ENCODE peak calls at places on chromosomes 1 and 21, in ten cellular contexts. E is astrocyte of the cerebellum, D is stomach, V is mesendoderm, T is psoas muscle, H is H7, I is A673, Q is fibroblast of the aortic adventitia, N is suprapubic skin, R is BE2C. G is an unnamed sample.

GRCh38 chr21:42790520-42790919 is 88.8 kb downstream of the WDR4 start:
- DNase-seq in N (no peak), T (no peak), V (no peak), Q (no peak), E (no peak), D (no peak), I (no peak), R (no peak), H (peak), G (no peak)

GRCh38 chr1:89831462-89832113 is 10.8 kb downstream of the LRRC8D start:
- DNase-seq in E (no peak), Q (no peak), N (no peak), V (no peak), T (no peak), I (no peak), H (peak), R (no peak), D (no peak), G (no peak)

GRCh38 chr1:53264048-53264447 is 25.7 kb upstream of the MAGOH start:
- DNase-seq in T (no peak), D (no peak), V (no peak), I (no peak), R (no peak), Q (no peak), N (no peak), E (no peak), H (no peak), G (no peak)

GRCh38 chr1:204507317-204508105 is 8.7 kb upstream of the MDM4 start:
- DNase-seq in Q (peak), R (peak), H (peak), E (no peak), T (no peak), N (no peak), I (peak), D (no peak), V (peak), G (no peak)

GRCh38 chr1:117284408-117285215 is 73.9 kb upstream of the VTCN1 start:
- DNase-seq in H (peak), V (peak), I (peak), Q (peak), E (peak), R (peak), D (no peak), N (no peak), T (no peak), G (peak)

GRCh38 chr1:91803847-91804545 is 82.0 kb downstream of the TGFBR3 start:
- DNase-seq in E (no peak), D (no peak), Q (no peak), V (no peak), T (no peak), H (no peak), I (no peak), N (no peak), R (no peak), G (no peak)

GRCh38 chr1:150420560-150421265 is 56.8 kb downstream of the RPRD2 start:
- DNase-seq in T (no peak), N (no peak), I (peak), R (peak), V (no peak), E (peak), Q (peak), D (no peak), H (no peak), G (no peak)

GRCh38 chr1:244074559-244075171 is 23.6 kb downstream of the ZBTB18 start:
- DNase-seq in Q (no peak), T (no peak), R (no peak), E (no peak), I (no peak), N (no peak), V (no peak), H (no peak), D (peak), G (no peak)

GRCh38 chr1:59243544-59243943 is 53.4 kb upstream of the FGGY start:
- DNase-seq in E (no peak), T (no peak), I (no peak), D (no peak), H (no peak), Q (no peak), V (no peak), R (no peak), N (no peak), G (no peak)

GRCh38 chr1:17831619-17832018 is 76.5 kb downstream of the ACTL8 start:
- DNase-seq in D (no peak), R (no peak), T (no peak), Q (peak), E (peak), H (peak), I (peak), N (peak), V (peak), G (peak)

GRCh38 chr1:54199151-54199764 is 572 bp downstream of the CYB5RL start:
- DNase-seq in H (peak), I (no peak), E (no peak), V (no peak), D (no peak), T (no peak), R (no peak), Q (peak), N (no peak), G (no peak)

GRCh38 chr1:179108644-179109043 is 26.8 kb downstream of the TOR3A start:
- DNase-seq in I (no peak), D (no peak), E (no peak), H (no peak), T (no peak), N (no peak), R (no peak), V (no peak), Q (no peak), G (no peak)

GRCh38 chr1:242447682-242448081 is 76.8 kb downstream of the PLD5 start:
- DNase-seq in T (no peak), V (peak), I (no peak), Q (no peak), D (no peak), H (peak), E (no peak), N (no peak), R (no peak), G (no peak)
- H3K4me3 ChIP-seq in T (no peak), V (no peak), I (no peak), Q (no peak), D (no peak), H (no peak), E (no peak), N (no peak), R (no peak), G (no peak)

GRCh38 chr1:234326493-234327366 is 46.5 kb upstream of the COA6 start:
- DNase-seq in H (peak), D (peak), I (peak), R (peak), T (no peak), V (peak), Q (peak), N (no peak), E (peak), G (no peak)
- H3K4me3 ChIP-seq in H (peak), D (peak), I (no peak), R (peak), T (peak), V (no peak), Q (peak), N (peak), E (peak), G (peak)

GRCh38 chr1:1599030-1599916 is 662 bp downstream of the FNDC10 start:
- DNase-seq in T (peak), H (peak), I (peak), Q (peak), E (no peak), N (no peak), V (peak), D (no peak), R (peak), G (no peak)
- H3K4me3 ChIP-seq in T (peak), H (peak), I (peak), Q (peak), E (no peak), N (peak), V (no peak), D (peak), R (no peak), G (peak)

DNA sequence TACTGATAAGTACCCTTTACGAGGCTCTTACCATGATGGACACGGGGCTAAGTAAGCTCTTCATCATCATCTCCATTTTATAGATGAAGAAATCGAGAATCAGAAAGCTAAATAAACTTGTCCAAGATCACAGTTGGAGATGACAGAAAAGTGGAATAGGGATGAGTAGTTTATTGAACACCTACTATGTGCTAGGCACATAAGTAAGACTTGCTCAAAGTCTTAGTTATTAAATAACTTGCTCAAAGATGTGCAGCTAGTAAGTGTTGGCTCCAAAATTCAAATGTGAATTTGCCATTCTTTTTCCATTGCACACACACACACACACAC is 611 bp upstream of the RGS16 start:
- DNase-seq in E (no peak), R (no peak), N (no peak), H (no peak), V (no peak), T (no peak), I (no peak), Q (no peak), D (no peak), G (no peak)
- H3K4me3 ChIP-seq in E (no peak), R (peak), N (peak), H (no peak), V (no peak), T (peak), I (peak), Q (no peak), D (peak), G (peak)

DNA sequence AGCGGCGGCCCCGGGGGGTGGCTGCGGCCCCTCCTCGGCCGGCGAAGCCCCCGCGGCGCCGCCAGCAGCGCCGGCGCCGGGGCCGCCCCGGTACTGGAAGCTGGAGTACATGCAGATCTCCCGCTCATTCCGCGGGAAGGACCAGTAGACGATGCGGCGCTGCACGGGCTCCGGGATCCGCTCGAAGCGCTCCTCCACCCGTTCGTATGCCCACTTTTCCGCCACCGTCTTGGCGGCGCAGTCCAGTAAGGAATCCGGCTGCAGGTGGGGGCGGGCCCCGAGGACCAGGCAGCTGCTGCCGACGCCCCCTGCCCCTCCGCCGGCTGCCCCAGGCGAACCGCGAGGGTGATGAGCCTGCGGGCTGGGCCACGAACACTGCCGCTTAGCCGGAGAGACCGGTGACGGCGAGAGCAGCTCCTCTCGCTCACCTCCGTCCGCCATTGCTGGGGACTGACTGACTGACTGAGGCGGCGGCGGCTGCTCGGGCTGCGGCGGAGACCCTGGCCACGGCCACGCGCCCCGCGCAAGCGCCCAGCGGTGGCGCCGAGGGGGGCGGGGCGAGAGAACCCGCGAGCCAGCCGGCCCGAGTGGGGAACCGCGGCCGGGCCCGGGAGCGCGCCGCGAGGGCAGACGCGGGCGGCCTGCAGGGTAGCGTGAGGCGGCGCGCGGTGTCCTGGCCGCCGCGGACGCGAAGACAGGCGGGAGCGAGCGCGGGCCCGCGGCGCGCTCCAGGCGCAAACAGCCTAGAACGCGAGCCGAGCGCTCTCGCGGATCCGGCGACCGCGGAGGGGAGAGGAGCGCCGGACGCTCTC is at the start of gene ZSWIM5:
- DNase-seq in T (peak), D (peak), I (peak), V (peak), E (no peak), H (peak), N (no peak), R (peak), Q (peak), G (peak)
- H3K4me3 ChIP-seq in T (peak), D (peak), I (peak), V (peak), E (peak), H (peak), N (peak), R (peak), Q (peak), G (peak)

DNA sequence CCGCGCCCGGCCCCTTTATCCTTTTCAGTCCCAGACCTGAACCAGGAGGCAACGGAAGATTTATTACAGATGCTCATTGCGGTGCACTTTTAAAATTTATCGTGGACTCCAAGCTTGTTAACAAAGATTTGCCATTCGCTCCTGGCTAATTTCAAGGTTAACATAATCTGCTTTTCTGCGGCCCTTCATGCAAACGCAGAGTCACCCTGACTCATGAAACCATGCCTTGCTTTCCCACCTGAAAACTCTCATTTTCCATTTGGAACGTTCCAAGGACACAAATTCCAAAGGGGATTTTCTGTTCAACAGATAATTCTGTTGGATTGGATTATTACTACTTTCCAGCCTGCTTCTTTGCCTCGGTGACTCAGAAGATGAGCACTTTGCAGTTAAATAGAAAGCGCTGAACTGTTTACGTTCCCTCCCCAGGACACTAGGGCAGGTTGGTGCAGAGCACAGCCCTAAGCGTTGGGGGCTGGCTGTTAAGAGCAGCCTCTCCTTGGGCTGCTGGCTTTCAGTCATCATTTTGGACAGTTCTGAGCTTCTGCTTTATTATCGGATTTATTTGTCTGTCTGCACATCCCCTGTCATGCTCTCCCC is 51.1 kb downstream of the CD247 start:
- DNase-seq in T (no peak), H (peak), Q (no peak), D (no peak), I (no peak), V (peak), E (no peak), R (no peak), N (no peak), G (no peak)
- H3K4me3 ChIP-seq in T (no peak), H (no peak), Q (no peak), D (no peak), I (no peak), V (no peak), E (no peak), R (no peak), N (no peak), G (no peak)

GRCh38 chr1:189158155-189158554 is 1319.5 kb downstream of the BRINP3 start:
- DNase-seq in N (no peak), Q (no peak), E (no peak), R (no peak), T (no peak), H (no peak), D (no peak), V (peak), I (no peak), G (no peak)

GRCh38 chr1:189150624-189151023 is 1327.0 kb downstream of the BRINP3 start:
- DNase-seq in E (no peak), I (no peak), N (no peak), H (no peak), V (no peak), D (no peak), Q (no peak), T (no peak), R (no peak), G (no peak)

GRCh38 chr1:189149547-189150375 is 1327.9 kb downstream of the BRINP3 start:
- DNase-seq in E (no peak), N (no peak), I (no peak), V (peak), H (peak), Q (no peak), T (no peak), R (no peak), D (peak), G (no peak)

GRCh38 chr1:189151361-189151760 is 1326.3 kb downstream of the BRINP3 start:
- DNase-seq in Q (no peak), T (no peak), V (no peak), H (no peak), I (no peak), R (no peak), N (no peak), D (no peak), E (no peak), G (no peak)

DNA sequence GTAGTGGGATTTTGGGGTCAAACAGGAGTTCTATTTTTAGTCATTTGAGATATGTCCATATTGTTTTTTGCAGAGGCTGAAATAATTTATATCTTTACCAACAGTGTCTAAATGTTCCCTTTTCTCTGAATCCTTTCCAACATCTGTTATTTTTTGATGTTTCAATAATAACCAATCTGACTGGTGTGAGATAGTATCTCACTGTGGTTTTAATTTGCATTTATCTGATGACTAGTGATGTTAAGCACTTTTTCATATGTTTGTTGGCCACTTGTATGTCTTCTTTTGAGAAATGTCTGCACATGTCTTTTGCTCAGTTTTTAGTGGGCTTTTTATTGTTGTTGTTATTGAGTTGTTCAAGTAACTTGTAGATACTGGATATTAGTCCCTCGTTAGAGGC is 1325.0 kb downstream of the BRINP3 start:
- DNase-seq in H (no peak), Q (no peak), E (no peak), R (no peak), N (no peak), I (no peak), V (no peak), D (no peak), T (no peak), G (no peak)
- H3K4me3 ChIP-seq in H (no peak), Q (no peak), E (no peak), R (no peak), N (no peak), I (no peak), V (no peak), D (no peak), T (no peak), G (no peak)

DNA sequence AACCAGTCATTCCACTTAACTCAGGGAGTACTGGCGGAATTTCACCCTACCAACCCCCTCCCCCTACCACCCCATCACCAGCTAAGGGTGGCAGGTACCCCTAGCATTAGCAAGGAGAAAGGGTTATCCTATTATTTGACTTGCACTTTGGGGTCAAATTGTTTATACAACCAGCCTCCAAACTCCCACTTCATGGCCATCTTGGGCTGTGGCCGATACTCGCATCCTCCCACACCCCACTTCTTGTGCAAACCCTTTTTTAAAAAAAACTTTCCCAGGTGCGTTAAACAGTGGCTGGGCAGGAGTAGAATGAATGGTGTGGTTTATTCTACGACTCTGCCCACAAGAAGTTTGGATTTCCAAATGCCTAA is 710 bp upstream of the MRPL24 start:
- DNase-seq in T (no peak), E (no peak), Q (no peak), R (no peak), I (no peak), V (no peak), H (no peak), D (no peak), N (no peak), G (no peak)
- H3K4me3 ChIP-seq in T (peak), E (no peak), Q (peak), R (peak), I (no peak), V (no peak), H (peak), D (peak), N (peak), G (no peak)

DNA sequence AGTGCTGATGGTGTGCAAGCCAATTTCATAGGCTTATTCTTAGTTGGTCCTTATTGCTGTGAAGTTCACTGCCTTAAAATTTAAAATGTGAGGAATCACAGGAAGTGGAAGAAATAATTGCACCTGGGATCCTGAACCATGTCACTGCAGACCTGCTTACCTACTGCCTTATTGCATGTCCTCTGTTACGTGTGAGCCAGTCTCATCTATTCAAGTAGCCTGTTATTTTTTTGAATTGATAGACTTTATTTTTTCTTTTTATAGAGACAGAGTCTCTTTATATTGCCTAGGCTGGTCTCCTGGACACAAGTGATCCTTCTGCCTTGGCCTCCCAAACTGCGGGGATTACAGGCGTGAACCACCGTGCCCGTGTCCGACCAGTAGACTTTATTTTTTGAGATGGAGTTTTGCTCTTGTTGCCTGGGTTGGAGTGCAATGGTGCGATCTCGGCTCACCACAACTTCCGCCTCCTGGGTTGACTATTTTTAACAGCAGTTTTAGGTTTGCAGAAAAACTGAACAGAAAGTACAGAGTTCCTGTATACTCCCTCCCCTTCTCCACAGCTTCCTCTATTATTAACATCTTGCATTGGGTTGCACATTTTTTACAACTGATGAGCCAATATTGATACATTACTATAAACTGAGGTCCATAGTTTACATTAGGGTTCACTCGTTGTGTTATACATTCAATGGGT is 14.0 kb upstream of the DISC1 start:
- DNase-seq in H (no peak), I (no peak), E (no peak), V (no peak), R (no peak), D (peak), T (no peak), N (no peak), Q (no peak), G (no peak)
- H3K4me3 ChIP-seq in H (no peak), I (no peak), E (no peak), V (no peak), R (no peak), D (no peak), T (no peak), N (no peak), Q (no peak), G (no peak)